ENCODE peak calls at places on chromosomes 2 and 18, in seven cellular contexts. S is H1, G is HepG2, V is GM12878, X is SK-N-SH, R is HCT116, Y is K562. O is an unnamed sample.

GRCh38 chr2:233479616-233480489 is 86.7 kb downstream of the USP40 start:
- DNase-seq in S (no peak), G (no peak), V (no peak), X (no peak), R (no peak), Y (no peak), O (no peak)

GRCh38 chr2:37809525-37809924 is 115.6 kb upstream of the RMDN2 start:
- DNase-seq in S (no peak), G (no peak), V (no peak), X (peak; percentile 33), R (peak; percentile 12), Y (no peak), O (peak; percentile 47)

GRCh38 chr18:37533647-37534565 is 31.7 kb downstream of the CELF4 start:
- DNase-seq in S (no peak), G (no peak), V (no peak), X (no peak), R (no peak), Y (no peak), O (no peak)

GRCh38 chr2:229520582-229521221 is 193.7 kb downstream of the DNER start:
- DNase-seq in S (no peak), G (no peak), V (no peak), X (no peak), R (no peak), Y (no peak), O (no peak)

GRCh38 chr2:1584691-1585485 is 159.4 kb downstream of the PXDN start:
- DNase-seq in S (no peak), G (no peak), V (no peak), X (no peak), R (no peak), Y (no peak), O (no peak)

GRCh38 chr2:228674155-228674554 is 492.7 kb upstream of the SPHKAP start:
- DNase-seq in S (no peak), G (no peak), V (no peak), X (no peak), R (no peak), Y (no peak), O (no peak)

GRCh38 chr2:233476651-233477547 is 89.7 kb downstream of the USP40 start:
- DNase-seq in S (no peak), G (no peak), V (no peak), X (no peak), R (no peak), Y (no peak), O (no peak)

GRCh38 chr18:28407681-28408080 is 230.8 kb upstream of the CDH2 start:
- DNase-seq in S (no peak), G (no peak), V (no peak), X (no peak), R (no peak), Y (no peak), O (no peak)

GRCh38 chr2:23620841-23621341 is 235.9 kb downstream of the KLHL29 start:
- DNase-seq in S (no peak), G (no peak), V (no peak), X (peak; percentile 80), R (no peak), Y (no peak), O (no peak)

GRCh38 chr2:219308142-219309093 is 783 bp downstream of the PTPRN start:
- DNase-seq in S (peak; percentile 97), G (peak; percentile 41), V (no peak), X (peak; percentile 84), R (peak; percentile 29), Y (peak; percentile 79), O (peak; percentile 71)

GRCh38 chr2:189608799-189609422 is 28.3 kb upstream of the SLC40A1 start:
- DNase-seq in S (no peak), G (no peak), V (no peak), X (no peak), R (no peak), Y (no peak), O (no peak)

GRCh38 chr2:15389326-15389700 is 171.8 kb downstream of the NBAS start:
- DNase-seq in S (no peak), G (no peak), V (no peak), X (no peak), R (no peak), Y (no peak), O (no peak)

GRCh38 chr18:6031442-6031841 is 136.1 kb upstream of the TMEM200C start:
- DNase-seq in S (no peak), G (no peak), V (no peak), X (no peak), R (no peak), Y (no peak), O (no peak)

GRCh38 chr18:40326987-40327386 is 1628.0 kb upstream of the PIK3C3 start:
- DNase-seq in S (no peak), G (no peak), V (no peak), X (no peak), R (no peak), Y (no peak), O (no peak)

GRCh38 chr2:227890495-227891079 is 19.2 kb downstream of the DAW1 start:
- DNase-seq in S (no peak), G (peak; percentile 53), V (peak; percentile 4), X (peak; percentile 32), R (peak; percentile 40), Y (peak; percentile 17), O (peak; percentile 51)

DNA sequence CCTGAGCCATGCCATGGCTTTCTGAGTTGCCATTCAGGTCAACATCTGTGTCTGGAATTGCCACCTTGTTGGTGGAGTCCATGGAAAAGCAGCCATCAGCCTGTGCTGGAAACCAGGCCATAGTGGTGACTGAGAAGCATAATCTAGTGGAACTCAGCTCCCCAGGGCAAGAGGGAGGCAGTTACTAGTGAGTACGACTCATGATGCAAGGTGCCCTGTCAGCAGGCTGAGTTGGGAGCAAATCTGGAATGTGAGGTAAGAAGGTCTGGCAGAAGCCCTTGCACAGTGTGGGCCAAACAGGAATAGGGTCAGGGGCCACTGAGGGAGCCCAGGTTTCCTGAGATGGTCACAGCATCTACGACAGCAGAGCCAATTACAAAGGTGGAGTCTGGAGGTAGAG is 37.1 kb downstream of the SULT1C2 start:
- DNase-seq in S (no peak), G (no peak), V (no peak), X (no peak), R (no peak), Y (no peak), O (no peak)
- TF ChIP-seq JUND in S (no peak), G (no peak), V (no peak), X (no peak), R (no peak), Y (no peak), O (no peak)

DNA sequence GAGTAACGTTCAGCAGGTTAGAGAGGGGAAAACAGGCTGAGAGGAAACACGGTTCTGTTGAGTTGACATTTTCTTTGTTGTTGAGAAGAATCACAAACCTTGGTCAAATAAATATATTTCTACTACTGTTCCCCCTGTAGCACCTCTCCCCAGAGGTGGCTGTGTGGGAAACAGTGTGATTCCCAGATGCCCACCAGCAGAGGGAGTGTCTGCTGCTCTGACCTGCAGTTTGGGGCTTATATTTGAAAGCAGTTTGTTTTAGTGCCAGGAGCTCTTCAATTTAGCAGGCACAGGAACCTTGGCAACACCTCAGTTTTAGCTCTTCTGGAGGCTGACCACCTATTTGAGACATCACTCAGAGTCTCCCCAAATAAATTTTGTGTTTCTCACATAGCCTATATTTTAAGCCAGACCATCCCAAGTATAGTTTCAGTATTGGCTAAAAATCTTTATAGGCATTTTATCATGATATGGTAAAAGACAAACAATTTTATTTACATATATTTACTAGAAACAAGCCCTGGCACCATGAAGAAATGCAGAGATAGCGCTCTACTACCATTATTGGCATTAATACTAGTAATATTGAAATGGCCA is 75.7 kb downstream of the PIK3C3 start:
- DNase-seq in S (peak; percentile 57), G (peak; percentile 16), V (no peak), X (peak; percentile 27), R (no peak), Y (peak; percentile 5), O (peak; percentile 7)
- TF ChIP-seq JUND in S (no peak), G (no peak), V (no peak), X (no peak), R (no peak), Y (no peak), O (no peak)

GRCh38 chr2:29719626-29720025 is 201.8 kb downstream of the ALK start:
- DNase-seq in S (no peak), G (no peak), V (no peak), X (no peak), R (no peak), Y (no peak), O (no peak)

GRCh38 chr2:29725610-29726009 is 195.8 kb downstream of the ALK start:
- DNase-seq in S (no peak), G (no peak), V (no peak), X (no peak), R (no peak), Y (no peak), O (no peak)

GRCh38 chr2:29724282-29724681 is 197.1 kb downstream of the ALK start:
- DNase-seq in S (no peak), G (no peak), V (no peak), X (no peak), R (no peak), Y (no peak), O (no peak)

GRCh38 chr2:29726976-29727375 is 194.4 kb downstream of the ALK start:
- DNase-seq in S (no peak), G (no peak), V (no peak), X (no peak), R (no peak), Y (no peak), O (no peak)

DNA sequence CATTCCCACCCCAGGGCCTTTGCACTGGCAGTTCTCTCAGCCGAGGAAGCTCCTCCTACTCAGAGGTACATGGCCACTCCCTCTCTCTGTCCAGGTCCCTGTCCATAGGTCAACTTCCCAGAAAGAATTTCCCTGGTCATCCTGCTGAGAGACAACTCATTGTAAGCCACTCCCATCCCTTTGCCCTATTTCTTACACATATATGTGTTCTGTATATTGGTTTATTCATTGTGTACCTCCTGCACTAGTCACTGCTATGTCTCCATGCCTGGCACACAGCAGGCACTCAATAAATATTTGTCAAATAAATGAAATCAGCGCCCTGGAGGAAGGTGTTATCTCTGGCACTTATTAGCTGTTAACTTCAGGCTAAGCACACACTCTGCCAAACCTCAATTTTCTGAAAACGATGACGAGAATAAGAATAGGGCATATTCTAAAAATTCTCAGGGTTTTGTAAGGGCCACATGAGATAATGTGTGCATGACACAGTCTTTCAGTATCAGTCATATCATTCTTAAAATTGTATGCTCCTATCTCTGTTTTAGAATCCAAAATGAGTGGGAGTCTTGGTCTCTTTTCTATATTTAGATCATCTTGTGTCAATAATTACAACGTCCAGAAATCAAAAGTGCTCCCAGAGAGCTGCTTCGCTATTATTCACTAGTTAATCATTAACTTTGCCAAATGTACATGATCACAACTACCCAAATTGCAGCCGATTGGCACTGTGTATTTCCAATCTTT is 198.0 kb downstream of the ALK start:
- DNase-seq in S (no peak), G (no peak), V (peak; percentile 37), X (no peak), R (no peak), Y (no peak), O (no peak)
- TF ChIP-seq JUND in S (no peak), G (no peak), V (peak; percentile 79), X (no peak), R (no peak), Y (no peak), O (no peak)

GRCh38 chr2:236753611-236754010 is 184.0 kb downstream of the ACKR3 start:
- DNase-seq in S (no peak), G (no peak), V (no peak), X (no peak), R (no peak), Y (no peak), O (no peak)
- TF ChIP-seq JUND in S (no peak), G (no peak), V (no peak), X (no peak), R (no peak), Y (no peak), O (no peak)

GRCh38 chr2:11368059-11368572 is 23.7 kb upstream of the ROCK2 start:
- DNase-seq in S (no peak), G (no peak), V (no peak), X (no peak), R (no peak), Y (no peak), O (no peak)
- TF ChIP-seq JUND in S (no peak), G (no peak), V (no peak), X (no peak), R (no peak), Y (no peak), O (no peak)

O was measured in T47D.